ENCODE peak calls at places on chromosomes 7 and 10, in seven cellular contexts. P, E, F, B, T, V and Y are unnamed samples.

GRCh38 chr7:33904680-33905388 is 505 bp upstream of the BMPER start:
- DNase-seq in P (peak), E (no peak), F (peak), B (peak), T (no peak), V (no peak), Y (peak)

GRCh38 chr10:117543245-117543998 is 876 bp downstream of the EMX2 start:
- DNase-seq in P (peak), E (no peak), F (peak), B (peak), T (no peak), V (no peak), Y (no peak)

GRCh38 chr10:29734980-29735627 is 100.3 kb upstream of the SVIL start:
- DNase-seq in P (peak), E (peak), F (peak), B (peak), T (peak), V (peak), Y (peak)

GRCh38 chr10:63217120-63217605 is 84.0 kb downstream of the NRBF2 start:
- DNase-seq in P (peak), E (peak), F (no peak), B (peak), T (no peak), V (peak), Y (no peak)

GRCh38 chr7:12623885-12624498 is 53.5 kb downstream of the SCIN start:
- DNase-seq in P (peak), E (no peak), F (no peak), B (peak), T (no peak), V (peak), Y (no peak)

GRCh38 chr7:77667459-77668090 is 28.7 kb upstream of the RSBN1L start:
- DNase-seq in P (peak), E (no peak), F (no peak), B (no peak), T (no peak), V (no peak), Y (no peak)

GRCh38 chr10:126932516-126932915 is 27.3 kb downstream of the DOCK1 start:
- DNase-seq in P (no peak), E (no peak), F (no peak), B (no peak), T (no peak), V (no peak), Y (no peak)

GRCh38 chr7:151113344-151114150 is 27.3 kb downstream of the AGAP3 start:
- DNase-seq in P (peak), E (no peak), F (peak), B (peak), T (peak), V (peak), Y (no peak)

GRCh38 chr10:20839141-20839540 is 58.0 kb downstream of the NEBL start:
- DNase-seq in P (no peak), E (no peak), F (no peak), B (no peak), T (no peak), V (no peak), Y (no peak)